ENCODE peak calls at places on chromosomes 7 and 10, in ten cellular contexts. N is WTC11, Z is tibial nerve, D is cardiac fibroblast, T is heart right ventricle, K is Caco-2, P is progenitor cell of endocrine pancreas, A is fibroblast of pulmonary artery, B is Calu3, O is lower leg skin. Y is an unnamed sample.

GRCh38 chr7:115059312-115059711 is 137.4 kb downstream of the MDFIC start:
- DNase-seq in D (no peak), Z (no peak), B (no peak), P (no peak), T (no peak), A (peak), O (no peak), K (no peak), N (no peak), Y (no peak)

GRCh38 chr10:96470108-96470743 is 43.5 kb downstream of the TLL2 start:
- DNase-seq in Z (no peak), K (peak), A (peak), D (peak), B (peak), O (no peak), P (no peak), N (peak), T (peak), Y (peak)

GRCh38 chr7:130894146-130895005 is 160.4 kb upstream of the KLF14 start:
- DNase-seq in D (peak), Z (peak), P (no peak), B (peak), A (no peak), T (peak), O (peak), K (no peak), N (peak), Y (peak)

GRCh38 chr7:149624006-149624405 is 126.4 kb upstream of the ZNF746 start:
- DNase-seq in T (no peak), B (peak), D (no peak), P (peak), K (no peak), N (peak), Z (no peak), O (peak), A (peak), Y (peak)

GRCh38 chr7:6545398-6546126 is 5.7 kb downstream of the GRID2IP start:
- DNase-seq in B (no peak), A (no peak), N (no peak), T (no peak), P (no peak), D (no peak), O (no peak), Z (no peak), K (no peak), Y (no peak)

GRCh38 chr10:121597504-121598241 is 571 bp downstream of the FGFR2 start:
- DNase-seq in B (peak), Z (no peak), N (peak), P (no peak), T (no peak), D (peak), O (peak), A (no peak), K (no peak), Y (no peak)

GRCh38 chr7:34043461-34044318 is 138.4 kb downstream of the BMPER start:
- DNase-seq in B (no peak), O (no peak), K (no peak), D (no peak), N (no peak), T (no peak), P (no peak), A (no peak), Z (no peak), Y (no peak)

GRCh38 chr10:112755446-112756117 is 194.5 kb upstream of the TCF7L2 start:
- DNase-seq in P (no peak), N (no peak), D (no peak), B (no peak), K (no peak), T (no peak), O (no peak), Z (no peak), A (no peak), Y (no peak)

GRCh38 chr7:100155553-100156317 is 2.8 kb downstream of the TRAPPC14 start:
- DNase-seq in D (no peak), B (no peak), N (no peak), A (no peak), T (no peak), P (no peak), O (no peak), K (no peak), Z (no peak), Y (no peak)

GRCh38 chr7:94311545-94311944 is 83.2 kb upstream of the COL1A2 start:
- DNase-seq in T (no peak), P (no peak), Z (no peak), B (no peak), K (no peak), D (peak), O (no peak), A (peak), N (no peak), Y (no peak)

GRCh38 chr10:95431900-95432342 is 129.2 kb downstream of the SORBS1 start:
- DNase-seq in A (no peak), N (no peak), T (no peak), O (no peak), K (no peak), B (no peak), P (no peak), Z (no peak), D (no peak), Y (no peak)

GRCh38 chr7:129163875-129164544 is 19.5 kb downstream of the TSPAN33 start:
- DNase-seq in B (no peak), Z (no peak), O (no peak), N (no peak), D (peak), T (no peak), P (no peak), K (no peak), A (peak), Y (peak)

GRCh38 chr10:61409132-61409531 is 44.0 kb downstream of the TMEM26 start:
- DNase-seq in Z (no peak), P (no peak), N (no peak), B (no peak), D (no peak), A (no peak), O (no peak), K (no peak), T (no peak), Y (no peak)

GRCh38 chr10:36721851-36722250 is 403.5 kb upstream of the ANKRD30A start:
- DNase-seq in D (no peak), P (no peak), Z (no peak), N (no peak), K (no peak), B (no peak), T (no peak), A (no peak), O (no peak), Y (no peak)

GRCh38 chr10:100968839-100969174 is 497 bp upstream of the SEMA4G start:
- DNase-seq in T (no peak), N (no peak), D (no peak), Z (no peak), A (no peak), B (no peak), K (no peak), O (no peak), P (no peak), Y (no peak)

GRCh38 chr7:44673324-44673723 is 66.9 kb downstream of the OGDH start:
- DNase-seq in B (no peak), K (no peak), N (no peak), P (no peak), O (peak), D (no peak), T (no peak), A (no peak), Z (no peak), Y (no peak)

GRCh38 chr10:62815373-62816111 is 624 bp downstream of the EGR2 start:
- DNase-seq in B (peak), T (peak), A (no peak), P (peak), K (no peak), O (no peak), N (no peak), D (peak), Z (no peak), Y (peak)

GRCh38 chr7:128831178-128831993 is 1.2 kb downstream of the FLNC start:
- DNase-seq in A (peak), P (no peak), B (no peak), T (peak), N (peak), K (peak), O (no peak), Z (no peak), D (peak), Y (peak)

GRCh38 chr7:149020483-149020882 is 7.8 kb downstream of the PDIA4 start:
- DNase-seq in P (no peak), Z (no peak), O (no peak), A (no peak), N (no peak), D (no peak), K (no peak), B (no peak), T (no peak), Y (no peak)

GRCh38 chr7:158997110-158997453 is 140.7 kb downstream of the DYNC2I1 start:
- DNase-seq in Z (no peak), B (no peak), T (no peak), N (no peak), A (no peak), K (no peak), O (no peak), P (no peak), D (no peak), Y (no peak)

GRCh38 chr7:39357648-39358047 is 208.6 kb upstream of the YAE1 start:
- DNase-seq in O (no peak), D (no peak), K (no peak), N (peak), A (no peak), B (no peak), Z (no peak), P (no peak), T (no peak), Y (peak)

GRCh38 chr7:114460021-114460420 is 45.4 kb downstream of the FOXP2 start:
- DNase-seq in D (no peak), O (no peak), P (no peak), N (no peak), B (no peak), T (no peak), A (no peak), K (no peak), Z (no peak), Y (no peak)

GRCh38 chr7:17422966-17423365 is 124.5 kb downstream of the AHR start:
- DNase-seq in B (no peak), A (no peak), K (no peak), O (no peak), P (no peak), Z (no peak), N (no peak), D (no peak), T (no peak), Y (no peak)

GRCh38 chr7:50614721-50615518 is 49.7 kb upstream of the DDC start:
- DNase-seq in Z (no peak), A (no peak), D (peak), B (no peak), T (no peak), N (no peak), O (no peak), P (no peak), K (no peak), Y (peak)

GRCh38 chr10:13092446-13093102 is 7.4 kb upstream of the OPTN start:
- DNase-seq in A (no peak), O (no peak), Z (no peak), D (no peak), B (no peak), N (no peak), K (no peak), T (no peak), P (no peak), Y (no peak)

GRCh38 chr7:122416316-122416925 is 111.9 kb upstream of the FEZF1 start:
- DNase-seq in N (no peak), D (no peak), P (no peak), K (no peak), A (peak), T (no peak), B (no peak), Z (no peak), O (no peak), Y (no peak)

GRCh38 chr10:11141571-11142091 is 124.0 kb downstream of the CELF2 start:
- DNase-seq in D (no peak), O (no peak), A (no peak), B (no peak), K (peak), Z (no peak), N (no peak), P (no peak), T (no peak), Y (no peak)

GRCh38 chr10:44578271-44578670 is 193.4 kb upstream of the CXCL12 start:
- DNase-seq in O (no peak), T (no peak), D (no peak), P (no peak), K (no peak), N (no peak), B (no peak), A (no peak), Z (no peak), Y (no peak)

GRCh38 chr10:5965266-5965665 is 12.1 kb downstream of the IL15RA start:
- DNase-seq in D (no peak), K (peak), N (no peak), Z (no peak), A (no peak), P (no peak), T (no peak), O (peak), B (no peak), Y (no peak)

GRCh38 chr7:118918556-118918955 is 694.1 kb downstream of the ANKRD7 start:
- DNase-seq in D (peak), P (no peak), Z (no peak), K (no peak), O (no peak), B (no peak), N (no peak), T (no peak), A (peak), Y (no peak)

GRCh38 chr10:9668411-9668810 is 1349.3 kb upstream of the CELF2 start:
- DNase-seq in K (no peak), N (no peak), T (no peak), B (no peak), O (no peak), Z (no peak), D (peak), A (no peak), P (no peak), Y (no peak)

GRCh38 chr7:42726066-42726785 is 185.6 kb downstream of the C7orf25 start:
- DNase-seq in O (no peak), T (no peak), D (peak), K (no peak), P (no peak), Z (no peak), A (peak), B (no peak), N (no peak), Y (no peak)

GRCh38 chr7:112162161-112163020 is 43.8 kb downstream of the DOCK4 start:
- DNase-seq in B (peak), T (peak), P (no peak), Z (no peak), K (peak), N (peak), A (peak), D (peak), O (no peak), Y (no peak)

DNA sequence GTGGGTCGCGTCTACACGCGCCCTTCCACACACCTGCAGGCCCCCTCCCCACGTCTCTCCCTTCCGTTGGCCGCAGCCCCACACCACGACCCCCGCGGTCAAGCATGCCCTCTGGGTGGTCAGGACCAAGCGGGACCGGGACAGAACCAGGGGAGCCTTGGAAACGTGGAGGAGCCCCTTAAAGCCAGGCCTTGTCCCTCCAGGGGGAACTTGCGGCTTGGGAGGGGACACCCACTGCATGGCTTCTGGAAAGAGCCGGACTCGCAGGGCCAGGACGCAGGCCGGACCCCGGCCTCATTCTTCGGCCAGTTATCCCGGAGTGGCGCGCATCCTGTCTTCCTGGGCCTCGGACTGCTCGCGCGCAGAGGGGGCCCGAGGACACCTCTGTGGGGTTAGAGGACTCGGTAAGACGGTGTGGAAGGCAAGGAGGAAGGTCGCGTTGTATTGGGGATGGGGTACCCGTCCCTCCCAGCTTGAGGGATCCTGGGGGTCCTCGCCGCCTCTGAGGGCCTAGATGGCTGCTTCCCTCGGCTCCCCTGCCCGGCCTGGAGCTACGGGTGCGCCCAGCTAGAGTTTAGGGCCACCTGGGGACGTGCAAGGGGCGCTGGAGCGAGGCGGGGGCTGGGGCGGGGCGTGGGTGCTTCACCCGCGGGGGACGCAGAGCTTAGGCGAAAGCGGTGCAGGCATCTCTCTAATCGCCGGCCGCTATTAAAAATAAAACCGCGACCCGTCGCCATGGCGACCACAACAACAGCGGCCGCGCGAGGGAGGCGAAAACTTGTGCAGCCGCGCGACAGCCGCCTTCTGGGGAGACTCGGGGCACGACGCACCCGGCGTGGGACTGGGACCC is 1.8 kb upstream of the PDGFA start:
- DNase-seq in B (peak), D (peak), A (peak), T (peak), N (peak), Z (no peak), O (no peak), K (no peak), P (no peak), Y (peak)
- TF ChIP-seq CTCF in B (no peak), D (no peak), A (no peak), T (no peak), N (no peak), Z (no peak), O (no peak), K (no peak), P (no peak), Y (no peak)

GRCh38 chr7:141619745-141620144 is 68.5 kb downstream of the AGK start:
- DNase-seq in Z (no peak), B (no peak), K (no peak), T (no peak), O (no peak), P (no peak), D (no peak), N (no peak), A (no peak), Y (no peak)
- TF ChIP-seq CTCF in Z (no peak), B (no peak), K (no peak), T (no peak), O (no peak), P (no peak), D (no peak), N (no peak), A (no peak), Y (no peak)

DNA sequence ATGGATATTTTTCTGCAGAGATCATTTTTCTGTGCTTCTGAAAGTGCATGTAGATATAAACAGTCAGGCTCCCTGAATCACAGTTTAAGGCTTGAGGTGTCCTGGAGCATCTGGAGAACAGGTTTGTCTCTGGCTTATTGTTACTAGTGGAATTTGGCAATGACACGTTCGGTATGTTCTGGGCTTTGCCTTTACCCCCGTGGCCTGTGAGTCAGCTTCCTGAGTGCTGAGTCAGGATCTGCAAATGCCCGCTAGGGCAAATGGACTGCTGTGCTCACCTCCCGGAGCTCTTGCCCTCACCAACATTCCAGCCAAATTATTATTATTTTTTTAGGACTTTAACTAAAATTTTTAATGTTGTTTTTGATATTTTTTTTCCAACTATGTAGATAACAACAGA is 192.5 kb upstream of the PRSS1 start:
- DNase-seq in A (peak), Z (no peak), O (peak), T (peak), D (peak), B (peak), K (peak), P (no peak), N (peak), Y (peak)
- TF ChIP-seq CTCF in A (peak), Z (no peak), O (no peak), T (no peak), D (peak), B (no peak), K (peak), P (no peak), N (no peak), Y (no peak)

GRCh38 chr10:70114902-70115301 is 17.7 kb downstream of the AIFM2 start:
- DNase-seq in B (no peak), K (no peak), Z (no peak), D (no peak), P (no peak), O (no peak), T (no peak), N (no peak), A (no peak), Y (no peak)
- TF ChIP-seq CTCF in B (no peak), K (no peak), Z (no peak), D (no peak), P (no peak), O (no peak), T (no peak), N (no peak), A (no peak), Y (no peak)